ENCODE peak calls at places on chromosomes 5 and 9, in nine cellular contexts. O is AG08396; D is NCI-H82; I is AG04450; T is astrocyte of the spinal cord; X is GM12864; N is G401; U is stimulated activated CD4-positive, alpha-beta T cell treated with anti-CD3 and anti-CD28 coated beads, Interleukin-4, amount 100 ng/mL, for 48 hours; F is HEK293T. C is an unnamed sample.
A peak's percentile ranks its signal among the peaks of the same experiment; 100 is the strongest.

GRCh38 chr5:55303238-55303690 is 4.2 kb downstream of the DHX29 start:
- DNase-seq in X (no peak), N (no peak), T (peak; percentile 83), D (no peak), I (peak; percentile 77), O (peak; percentile 83), U (no peak), F (no peak), C (no peak)

GRCh38 chr9:35733109-35733541 is 659 bp downstream of the CREB3 start:
- DNase-seq in U (no peak), D (peak; percentile 77), N (peak; percentile 52), F (peak; percentile 52), I (no peak), T (peak; percentile 59), X (no peak), O (peak; percentile 53), C (peak; percentile 35)

GRCh38 chr5:152462021-152462721 is 57.1 kb upstream of the NMUR2 start:
- DNase-seq in X (no peak), I (no peak), N (no peak), D (no peak), U (no peak), O (no peak), T (no peak), F (no peak), C (no peak)

GRCh38 chr5:9722826-9723225 is 92.7 kb upstream of the TAS2R1 start:
- DNase-seq in X (no peak), D (peak; percentile 20), O (no peak), F (no peak), N (peak; percentile 86), I (no peak), T (no peak), U (no peak), C (no peak)

GRCh38 chr5:157558089-157558595 is 17.4 kb downstream of the ADAM19 start:
- DNase-seq in X (no peak), T (peak; percentile 94), N (no peak), I (no peak), O (no peak), U (no peak), F (no peak), D (peak; percentile 80), C (no peak)

GRCh38 chr9:123568691-123569342 is 212.8 kb downstream of the CRB2 start:
- DNase-seq in N (peak; percentile 58), U (no peak), I (peak; percentile 3), D (peak; percentile 11), T (peak; percentile 61), F (no peak), O (peak; percentile 17), X (no peak), C (no peak)

GRCh38 chr5:55897905-55898304 is 46.7 kb downstream of the IL31RA start:
- DNase-seq in D (no peak), F (no peak), O (peak; percentile 82), U (no peak), T (peak; percentile 85), I (no peak), N (peak; percentile 56), X (no peak), C (no peak)

GRCh38 chr9:130265431-130266235 is at the start of gene HMCN2:
- DNase-seq in U (no peak), D (peak; percentile 37), F (peak; percentile 50), T (no peak), N (no peak), I (no peak), X (no peak), O (no peak), C (no peak)

GRCh38 chr5:169154660-169155059 is 146.3 kb downstream of the SLIT3 start:
- DNase-seq in U (no peak), O (no peak), I (no peak), N (no peak), T (no peak), F (no peak), D (no peak), X (no peak), C (no peak)

GRCh38 chr9:109507421-109507838 is 9.3 kb upstream of the PTPN3 start:
- DNase-seq in T (peak; percentile 77), F (no peak), D (no peak), N (no peak), U (no peak), X (no peak), O (peak; percentile 77), I (peak; percentile 24), C (no peak)

GRCh38 chr9:113302792-113303418 is at the start of gene RNF183:
- DNase-seq in N (no peak), D (no peak), T (no peak), U (no peak), X (no peak), F (no peak), O (no peak), I (no peak), C (no peak)

C was measured in HTR-8/SVneo.